ENCODE peak calls at places on chromosome 22, in four cellular contexts. V, K, U and O are unnamed samples.

GRCh38 chr22:49241174-49241851 is 586.4 kb downstream of the BRD1 start:
- DNase-seq in V (no peak), U (no peak), K (no peak), O (no peak)

GRCh38 chr22:17700778-17701177 is 62.2 kb downstream of the BCL2L13 start:
- DNase-seq in U (no peak), V (no peak), K (no peak), O (no peak)

GRCh38 chr22:37661160-37661924 is 2.8 kb downstream of the PDXP start:
- DNase-seq in K (no peak), V (peak), U (no peak), O (no peak)

GRCh38 chr22:16803255-16803917 is 21.8 kb downstream of the XKR3 start:
- DNase-seq in U (no peak), K (no peak), V (no peak), O (no peak)

GRCh38 chr22:30370681-30371080 is 13.9 kb downstream of the CCDC157 start:
- DNase-seq in V (no peak), K (no peak), U (no peak), O (no peak)

GRCh38 chr22:40203568-40203967 is 25.8 kb downstream of the TNRC6B start:
- DNase-seq in K (no peak), U (no peak), V (no peak), O (peak)

GRCh38 chr22:29726512-29727247 is 6.9 kb downstream of the CABP7 start:
- DNase-seq in V (no peak), K (no peak), U (no peak), O (no peak)

GRCh38 chr22:28958611-28959010 is 75.2 kb downstream of the ZNRF3 start:
- DNase-seq in V (no peak), K (no peak), U (no peak), O (no peak)

GRCh38 chr22:47957649-47958048 is 1195.2 kb downstream of the TBC1D22A start:
- DNase-seq in U (no peak), K (no peak), V (no peak), O (no peak)

GRCh38 chr22:18966748-18967147 is 30.7 kb upstream of the PRODH start:
- DNase-seq in K (no peak), U (no peak), V (no peak), O (no peak)

GRCh38 chr22:29689872-29690213 is 30.0 kb upstream of the CABP7 start:
- DNase-seq in K (peak), V (no peak), U (no peak), O (no peak)

GRCh38 chr22:20249797-20250354 is 18.2 kb downstream of the RTN4R start:
- DNase-seq in V (no peak), K (no peak), U (no peak), O (no peak)

GRCh38 chr22:50498322-50498861 is 9.1 kb downstream of the LMF2 start:
- DNase-seq in V (peak), K (peak), U (no peak), O (no peak)

GRCh38 chr22:25749420-25750169 is 7.6 kb downstream of the MYO18B start:
- DNase-seq in U (peak), V (no peak), K (no peak), O (no peak)

GRCh38 chr22:28978158-28978557 is 83.5 kb downstream of the C22orf31 start:
- DNase-seq in K (no peak), V (no peak), U (no peak), O (no peak)

GRCh38 chr22:28867191-28867590 is 16.2 kb upstream of the ZNRF3 start:
- DNase-seq in U (no peak), K (no peak), V (no peak), O (no peak)

GRCh38 chr22:48572951-48573350 is 1254.7 kb downstream of the BRD1 start:
- DNase-seq in K (no peak), U (no peak), V (no peak), O (no peak)

GRCh38 chr22:40180403-40180802 is 2.7 kb downstream of the TNRC6B start:
- DNase-seq in U (no peak), V (no peak), K (no peak), O (no peak)

DNA sequence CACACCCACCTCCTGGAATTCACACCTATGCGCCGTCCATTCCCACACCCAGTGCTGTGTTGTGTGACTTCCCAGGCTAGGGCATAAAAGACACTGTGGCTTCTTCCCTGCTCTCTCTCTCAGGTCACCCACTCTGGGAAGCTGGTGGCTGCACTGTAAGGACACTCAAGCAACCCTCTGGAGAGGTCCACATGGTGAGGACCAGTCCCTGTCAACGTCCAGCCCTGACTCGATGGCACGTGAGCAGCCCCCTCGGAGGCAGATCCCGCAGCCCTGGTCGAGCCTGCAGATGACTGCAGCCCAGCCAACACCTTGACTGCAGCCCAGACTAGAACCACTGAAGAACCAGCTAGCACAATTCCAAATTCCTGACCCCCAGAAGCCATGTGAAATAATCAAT is 16.2 kb downstream of the CBX7 start:
- DNase-seq in U (no peak), K (no peak), V (no peak), O (no peak)
- TF ChIP-seq SPI1 in U (no peak), K (no peak), V (no peak), O (no peak)

DNA sequence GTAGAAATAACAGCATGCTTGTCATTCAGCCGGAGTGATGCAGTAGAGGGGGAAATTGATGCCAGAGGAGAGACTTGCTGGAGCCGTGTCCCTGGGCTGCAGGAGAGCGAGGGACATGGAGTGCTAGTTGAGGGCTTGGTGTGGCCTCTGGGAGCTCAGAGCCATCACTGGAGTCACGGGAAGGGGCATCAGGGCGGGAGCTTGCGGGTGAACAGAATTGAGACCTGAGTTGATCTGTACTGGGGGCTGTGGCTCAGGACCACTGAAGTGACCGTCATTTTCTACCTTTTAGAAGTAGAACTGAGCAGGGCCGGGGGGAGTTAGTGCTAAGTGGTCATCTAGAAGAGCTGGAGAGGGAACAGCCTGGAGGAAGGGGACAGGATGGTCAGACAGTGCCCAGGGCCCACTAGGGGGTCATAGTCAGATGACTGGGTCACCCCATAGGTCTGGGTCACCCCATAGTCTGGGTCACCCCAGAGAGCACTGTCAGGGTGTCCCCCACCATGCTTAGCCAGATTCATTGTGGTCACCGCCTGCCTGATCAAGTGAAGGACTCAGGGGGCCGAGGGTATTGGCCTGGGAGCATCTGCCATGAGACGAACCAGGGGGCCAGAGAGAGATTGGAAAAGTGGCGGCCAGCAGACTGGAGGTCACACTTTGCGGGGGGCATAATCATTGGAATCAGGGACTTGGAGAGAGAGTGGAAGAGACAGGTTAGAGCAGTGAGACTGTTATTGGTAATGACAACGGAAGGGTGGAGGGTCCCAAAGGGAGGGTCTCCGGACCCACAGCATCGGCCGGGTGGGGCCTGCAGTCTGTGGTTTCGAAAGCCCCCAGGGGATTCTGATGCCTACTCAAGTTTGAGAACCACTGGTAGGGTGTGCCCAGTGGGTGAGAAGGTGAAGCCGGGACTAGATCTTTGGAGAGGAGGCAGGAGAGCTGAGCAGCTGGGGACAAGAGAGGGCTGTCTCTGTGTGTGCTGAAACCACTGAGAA is 15.2 kb downstream of the RIBC2 start:
- DNase-seq in U (no peak), K (no peak), V (no peak), O (no peak)
- TF ChIP-seq SPI1 in U (no peak), K (no peak), V (no peak), O (no peak)

DNA sequence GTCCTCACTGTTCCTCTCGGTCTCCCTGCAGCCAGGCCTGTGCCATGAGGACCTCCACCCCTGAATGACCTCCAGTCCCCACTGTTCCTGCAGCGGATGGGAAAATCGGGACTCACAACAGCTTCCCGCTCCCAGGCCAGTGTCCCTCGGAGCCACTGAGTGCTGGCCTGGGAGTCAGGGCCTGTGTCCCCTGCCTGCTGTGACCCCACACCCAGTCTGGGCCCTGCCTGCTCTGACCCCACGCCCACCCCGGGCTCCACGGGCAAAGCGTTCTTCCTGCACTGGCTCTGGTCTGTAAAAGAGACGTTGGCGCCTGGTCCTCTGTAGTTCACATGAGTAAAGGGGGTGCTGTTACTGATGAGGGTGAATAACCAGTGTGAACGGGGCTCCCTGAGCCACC is 73.0 kb upstream of the SHISAL1 start:
- DNase-seq in U (no peak), V (no peak), K (no peak), O (no peak)
- TF ChIP-seq SPI1 in U (no peak), V (no peak), K (no peak), O (no peak)

DNA sequence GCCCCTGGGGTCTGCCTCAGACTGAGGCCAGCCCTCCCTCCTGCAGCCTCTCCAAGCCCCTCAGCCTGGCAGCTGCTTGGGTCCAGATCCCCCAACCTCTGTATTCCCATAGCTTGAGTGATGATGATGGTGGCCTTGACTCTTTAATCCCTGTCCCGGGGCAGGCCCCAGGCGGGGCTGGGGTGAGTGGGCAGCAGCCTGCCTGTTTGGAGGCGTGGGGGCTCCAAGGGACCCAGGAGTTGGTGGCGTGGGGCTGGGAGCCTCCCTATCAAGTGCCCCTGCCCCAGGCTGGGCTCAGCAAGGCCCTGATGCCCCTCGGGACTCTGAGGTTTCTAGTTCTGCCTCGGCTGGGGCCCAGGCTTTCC is 22.5 kb downstream of the PPIL2 start:
- DNase-seq in U (no peak), K (no peak), V (no peak), O (no peak)
- TF ChIP-seq SPI1 in U (no peak), K (no peak), V (no peak), O (no peak)

DNA sequence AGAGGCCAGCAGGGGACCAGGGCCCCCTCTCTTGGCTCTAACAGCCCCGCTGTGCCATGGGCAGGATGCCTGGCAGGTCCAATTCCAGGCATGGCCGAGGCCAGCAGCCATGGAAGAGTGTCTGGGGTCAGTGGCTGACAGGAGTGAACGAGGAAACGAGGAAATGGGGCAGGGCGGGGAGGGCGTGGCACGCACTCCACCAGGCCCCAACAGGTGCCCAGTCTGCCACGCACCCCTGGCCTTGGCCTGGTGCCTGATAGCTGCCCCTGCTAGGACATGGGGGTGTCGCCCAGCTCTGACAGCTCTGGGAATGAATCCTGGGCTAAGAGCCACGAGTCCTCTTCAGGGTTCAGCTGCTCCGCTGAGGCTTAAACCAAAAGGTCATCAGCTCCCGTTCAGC is 11.6 kb upstream of the TBC1D22A start:
- DNase-seq in K (no peak), U (no peak), V (no peak), O (no peak)
- TF ChIP-seq SPI1 in K (no peak), U (no peak), V (no peak), O (no peak)

DNA sequence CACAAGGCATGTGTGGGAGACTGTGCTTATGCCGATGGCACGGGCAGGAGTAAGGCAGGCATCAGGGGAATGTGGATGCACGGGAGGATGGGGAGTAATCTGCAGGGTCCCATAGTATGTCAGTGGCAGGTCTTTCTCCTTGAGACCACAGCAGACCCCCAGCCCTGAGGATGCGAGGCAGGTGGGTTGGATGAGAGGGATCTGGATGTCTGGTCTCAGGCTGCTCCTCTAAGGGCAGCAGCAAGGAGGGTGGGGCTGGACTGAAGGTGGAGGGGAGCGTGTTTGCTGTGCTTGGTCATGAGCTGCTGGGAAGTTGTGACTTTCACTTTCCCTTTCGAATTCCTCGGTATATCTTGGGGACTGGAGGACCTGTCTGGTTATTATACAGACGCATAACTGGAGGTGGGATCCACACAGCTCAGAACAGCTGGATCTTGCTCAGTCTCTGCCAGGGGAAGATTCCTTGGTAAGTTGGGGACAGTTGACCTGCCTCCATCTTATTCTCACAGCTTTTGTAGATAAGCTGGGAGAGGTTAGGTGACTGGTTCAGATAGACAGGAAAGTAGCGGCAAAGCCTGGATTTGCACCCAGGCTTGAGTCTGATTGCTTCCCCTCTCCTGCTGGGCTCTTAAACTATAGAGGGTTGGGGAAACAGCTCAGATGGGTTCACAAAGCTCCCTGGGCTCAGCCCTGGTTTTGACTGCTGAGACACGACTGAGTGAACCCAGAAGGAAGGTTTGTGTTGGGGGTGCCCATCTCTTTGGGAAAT is at the start of gene APOL1:
- DNase-seq in V (peak), K (no peak), U (peak), O (peak)
- TF ChIP-seq SPI1 in V (no peak), K (no peak), U (no peak), O (no peak)

DNA sequence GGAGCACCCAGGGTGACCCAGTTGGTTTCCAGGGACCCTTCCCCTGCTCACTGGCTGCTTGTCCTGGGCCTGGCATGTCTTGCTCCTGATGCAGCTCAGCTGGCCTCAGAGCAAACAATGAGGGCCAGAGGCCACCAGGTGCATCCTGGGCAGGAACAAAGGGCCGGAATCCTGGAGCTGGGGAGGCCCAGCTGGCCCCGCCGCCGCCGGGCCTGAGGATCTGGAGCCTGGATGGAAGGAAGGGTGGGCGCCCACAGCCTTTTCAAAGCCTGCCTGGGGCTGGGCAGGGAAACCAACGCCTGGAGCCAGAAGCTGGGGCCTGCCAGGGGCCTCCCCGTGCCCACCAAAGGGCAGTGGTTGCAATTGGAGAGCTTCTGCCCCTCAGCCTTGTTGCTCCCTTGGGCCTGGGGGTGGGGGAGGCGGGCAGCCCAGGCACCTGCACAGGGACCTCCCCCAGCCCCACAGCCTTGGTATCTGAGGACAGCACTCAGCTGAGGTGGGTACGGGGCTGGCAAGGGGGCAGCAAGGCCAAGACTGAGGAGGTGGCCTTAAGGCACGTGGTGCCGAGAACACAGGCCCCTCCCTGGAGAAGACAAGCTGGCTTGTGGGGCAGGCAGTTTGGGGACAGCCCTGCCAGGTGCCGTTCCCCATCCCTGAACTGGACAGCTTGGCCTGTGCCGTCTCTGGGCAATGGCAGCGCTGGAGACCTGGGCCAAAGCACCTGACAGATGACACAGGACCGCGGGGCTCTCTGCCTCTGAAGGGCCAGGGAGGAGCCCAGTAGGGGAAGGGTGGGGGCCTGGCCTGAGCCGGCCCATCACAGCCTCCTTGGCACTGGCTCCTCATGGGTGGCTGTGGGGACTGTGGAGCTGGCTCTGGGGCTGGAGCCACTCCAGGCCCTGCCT is 7.1 kb upstream of the ADORA2A start:
- DNase-seq in U (no peak), K (no peak), V (no peak), O (no peak)
- TF ChIP-seq SPI1 in U (no peak), K (no peak), V (no peak), O (no peak)

GRCh38 chr22:46042786-46043185 is 65.8 kb upstream of the WNT7B start:
- DNase-seq in U (no peak), K (no peak), V (no peak), O (no peak)
- TF ChIP-seq SPI1 in U (no peak), K (no peak), V (no peak), O (no peak)

DNA sequence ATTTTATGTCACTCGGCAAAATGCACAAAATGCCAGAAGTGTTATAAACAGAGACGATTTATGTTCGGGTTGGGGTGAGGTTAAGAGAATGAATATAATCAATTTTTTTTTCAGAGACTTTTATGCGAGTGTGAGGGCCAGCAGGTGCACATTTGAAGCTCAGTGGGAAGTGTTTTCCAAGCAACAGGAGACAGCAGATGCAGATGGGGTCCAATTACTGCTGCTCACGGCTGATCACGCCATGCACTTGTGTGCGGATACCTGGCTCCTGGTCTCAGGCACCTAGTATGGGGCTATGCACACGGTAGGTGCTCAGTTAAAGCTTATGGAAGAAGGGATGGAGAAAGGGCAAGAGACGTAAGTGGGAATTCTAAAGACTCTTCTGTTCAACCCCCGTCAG is 249.1 kb downstream of the MIAT start:
- DNase-seq in V (no peak), U (no peak), K (no peak), O (no peak)
- TF ChIP-seq SPI1 in V (no peak), U (no peak), K (no peak), O (no peak)

GRCh38 chr22:22836635-22837034 is 51.0 kb upstream of the IGLL5 start:
- DNase-seq in K (no peak), U (no peak), V (no peak), O (no peak)
- TF ChIP-seq SPI1 in K (no peak), U (no peak), V (no peak), O (no peak)